ENCODE peak calls at places on chromosomes 13 and 19, in eight cellular contexts. J is nucleus accumbens; L is omental fat pad; Y is naive B cell; R is fibroblast of the conjunctiva; K is activated gamma-delta T cell treated with Interleukin-2 at 50 U/mL for 16 hours; F is naive thymus-derived CD8-positive, alpha-beta T cell; A is neural progenitor cell. M is an unnamed sample.

GRCh38 chr19:15475611-15476010 is 3.7 kb downstream of the PGLYRP2 start:
- DNase-seq in J (no peak), L (no peak), Y (no peak), R (no peak), K (no peak), F (no peak), A (no peak), M (no peak)

GRCh38 chr19:48933382-48933932 is at the start of gene DHDH:
- DNase-seq in J (no peak), L (no peak), Y (peak), R (no peak), K (peak), F (peak), A (peak), M (peak)

GRCh38 chr13:26168276-26168814 is 53.8 kb downstream of the RNF6 start:
- DNase-seq in J (no peak), L (no peak), Y (no peak), R (peak), K (no peak), F (no peak), A (no peak), M (no peak)

GRCh38 chr13:113880651-113881611 is 17.1 kb upstream of the GAS6 start:
- DNase-seq in J (no peak), L (no peak), Y (no peak), R (no peak), K (no peak), F (no peak), A (no peak), M (no peak)

GRCh38 chr13:57408312-57408711 is 223.2 kb upstream of the PCDH17 start:
- DNase-seq in J (no peak), L (no peak), Y (no peak), R (no peak), K (no peak), F (no peak), A (no peak), M (no peak)

GRCh38 chr13:111897846-111898215 is 169.1 kb upstream of the SOX1 start:
- DNase-seq in J (no peak), L (no peak), Y (no peak), R (no peak), K (no peak), F (no peak), A (no peak), M (no peak)

GRCh38 chr19:28864577-28865042 is 348.3 kb downstream of the UQCRFS1 start:
- DNase-seq in J (no peak), L (no peak), Y (no peak), R (no peak), K (no peak), F (no peak), A (no peak), M (no peak)

GRCh38 chr19:14434543-14435319 is 1.6 kb downstream of the PKN1 start:
- DNase-seq in J (no peak), L (no peak), Y (no peak), R (peak), K (peak), F (no peak), A (no peak), M (no peak)

GRCh38 chr13:84413016-84413415 is 530.7 kb upstream of the SLITRK1 start:
- DNase-seq in J (no peak), L (no peak), Y (no peak), R (no peak), K (no peak), F (no peak), A (no peak), M (no peak)

GRCh38 chr13:51549050-51549449 is 35.2 kb upstream of the WDFY2 start:
- DNase-seq in J (no peak), L (no peak), Y (no peak), R (no peak), K (no peak), F (no peak), A (no peak), M (no peak)

GRCh38 chr19:15461694-15462093 is 2.6 kb downstream of the RASAL3 start:
- DNase-seq in J (no peak), L (no peak), Y (no peak), R (no peak), K (no peak), F (no peak), A (no peak), M (no peak)

GRCh38 chr13:25493930-25494707 is 122.3 kb downstream of the ATP8A2 start:
- DNase-seq in J (no peak), L (no peak), Y (no peak), R (no peak), K (no peak), F (no peak), A (peak), M (no peak)

GRCh38 chr13:51625555-51626345 is 41.5 kb downstream of the WDFY2 start:
- DNase-seq in J (no peak), L (no peak), Y (no peak), R (no peak), K (no peak), F (no peak), A (no peak), M (no peak)

GRCh38 chr13:80338781-80339577 is 1.9 kb downstream of the SPRY2 start:
- DNase-seq in J (peak), L (peak), Y (peak), R (peak), K (peak), F (no peak), A (peak), M (no peak)

GRCh38 chr13:29774830-29775229 is 75.6 kb downstream of the UBL3 start:
- DNase-seq in J (no peak), L (no peak), Y (no peak), R (no peak), K (no peak), F (no peak), A (no peak), M (no peak)

GRCh38 chr13:38804536-38804935 is 117.7 kb downstream of the FREM2 start:
- DNase-seq in J (no peak), L (no peak), Y (no peak), R (no peak), K (no peak), F (no peak), A (no peak), M (no peak)

GRCh38 chr13:98741741-98742435 is 10.6 kb downstream of the SLC15A1 start:
- DNase-seq in J (no peak), L (no peak), Y (no peak), R (no peak), K (no peak), F (no peak), A (no peak), M (no peak)

GRCh38 chr19:8017808-8018207 is 12.4 kb upstream of the ELAVL1 start:
- DNase-seq in J (no peak), L (no peak), Y (peak), R (no peak), K (peak), F (peak), A (peak), M (peak)

GRCh38 chr19:39830847-39831246 is 3.1 kb downstream of the DYRK1B start:
- DNase-seq in J (no peak), L (no peak), Y (no peak), R (no peak), K (no peak), F (no peak), A (no peak), M (no peak)

GRCh38 chr13:31951215-31951678 is 80.3 kb upstream of the FRY start:
- DNase-seq in J (no peak), L (no peak), Y (peak), R (no peak), K (no peak), F (peak), A (no peak), M (no peak)

GRCh38 chr13:66402071-66402470 is 828.1 kb downstream of the PCDH9 start:
- DNase-seq in J (no peak), L (no peak), Y (no peak), R (no peak), K (no peak), F (no peak), A (no peak), M (no peak)

GRCh38 chr13:34076943-34077703 is 259.2 kb downstream of the RFC3 start:
- DNase-seq in J (no peak), L (no peak), Y (no peak), R (peak), K (no peak), F (no peak), A (peak), M (no peak)

GRCh38 chr13:113748101-113748861 is 10.7 kb upstream of the TMEM255B start:
- DNase-seq in J (no peak), L (no peak), Y (no peak), R (no peak), K (no peak), F (no peak), A (no peak), M (no peak)

GRCh38 chr19:52941941-52942370 is 18.7 kb upstream of the ZNF888 start:
- DNase-seq in J (no peak), L (no peak), Y (no peak), R (no peak), K (no peak), F (no peak), A (peak), M (no peak)

GRCh38 chr13:78712866-78713265 is 53.9 kb upstream of the OBI1 start:
- DNase-seq in J (no peak), L (no peak), Y (no peak), R (no peak), K (no peak), F (no peak), A (no peak), M (no peak)

M was measured in stimulated activated naive CD4-positive, alpha-beta T cell.